ENCODE peak calls at places on chromosomes 16 and 17, in eight cellular contexts. One of them, this sample, is unnamed.

GRCh38 chr16:80074329-80074728 is 466.5 kb upstream of the DYNLRB2 start:
- DNase-seq in cardiac muscle cell: no peak
- DNase-seq in tibial nerve: no peak
- DNase-seq in AG10803: no peak
- DNase-seq in glutamatergic neuron: no peak
- DNase-seq in GM12864: no peak
- DNase-seq in spleen: no peak
- DNase-seq in A549: no peak
- DNase-seq in this sample: no peak

GRCh38 chr16:29912087-29912486 is 11.8 kb downstream of the ASPHD1 start:
- DNase-seq in tibial nerve: no peak
- DNase-seq in glutamatergic neuron: no peak
- DNase-seq in GM12864: no peak
- DNase-seq in cardiac muscle cell: no peak
- DNase-seq in AG10803: no peak
- DNase-seq in A549: no peak
- DNase-seq in spleen: peak
- DNase-seq in this sample: no peak

GRCh38 chr17:57946798-57947358 is 8.3 kb downstream of the CUEDC1 start:
- DNase-seq in AG10803: peak
- DNase-seq in glutamatergic neuron: no peak
- DNase-seq in cardiac muscle cell: no peak
- DNase-seq in A549: peak
- DNase-seq in spleen: peak
- DNase-seq in GM12864: peak
- DNase-seq in tibial nerve: no peak
- DNase-seq in this sample: no peak

GRCh38 chr16:78980825-78981224 is 619.7 kb downstream of the MAF start:
- DNase-seq in tibial nerve: no peak
- DNase-seq in GM12864: no peak
- DNase-seq in spleen: no peak
- DNase-seq in A549: no peak
- DNase-seq in glutamatergic neuron: no peak
- DNase-seq in cardiac muscle cell: no peak
- DNase-seq in AG10803: no peak
- DNase-seq in this sample: no peak

GRCh38 chr16:26598061-26598460 is 468.7 kb upstream of the C16orf82 start:
- DNase-seq in GM12864: no peak
- DNase-seq in tibial nerve: no peak
- DNase-seq in glutamatergic neuron: no peak
- DNase-seq in AG10803: no peak
- DNase-seq in A549: no peak
- DNase-seq in cardiac muscle cell: no peak
- DNase-seq in spleen: no peak
- DNase-seq in this sample: no peak

GRCh38 chr17:72432143-72432604 is 311.4 kb downstream of the SOX9 start:
- DNase-seq in AG10803: no peak
- DNase-seq in glutamatergic neuron: no peak
- DNase-seq in GM12864: no peak
- DNase-seq in spleen: no peak
- DNase-seq in cardiac muscle cell: no peak
- DNase-seq in tibial nerve: no peak
- DNase-seq in A549: no peak
- DNase-seq in this sample: no peak

GRCh38 chr17:19992803-19993713 is 15.4 kb upstream of the AKAP10 start:
- DNase-seq in A549: peak
- DNase-seq in cardiac muscle cell: peak
- DNase-seq in GM12864: peak
- DNase-seq in AG10803: peak
- DNase-seq in spleen: peak
- DNase-seq in glutamatergic neuron: peak
- DNase-seq in tibial nerve: peak
- DNase-seq in this sample: peak

GRCh38 chr17:6789146-6789545 is 13.1 kb downstream of the FBXO39 start:
- DNase-seq in glutamatergic neuron: no peak
- DNase-seq in tibial nerve: no peak
- DNase-seq in GM12864: no peak
- DNase-seq in spleen: no peak
- DNase-seq in A549: no peak
- DNase-seq in cardiac muscle cell: no peak
- DNase-seq in AG10803: no peak
- DNase-seq in this sample: no peak

GRCh38 chr17:11290814-11291213 is 49.8 kb downstream of the SHISA6 start:
- DNase-seq in glutamatergic neuron: no peak
- DNase-seq in spleen: no peak
- DNase-seq in cardiac muscle cell: no peak
- DNase-seq in A549: no peak
- DNase-seq in tibial nerve: no peak
- DNase-seq in GM12864: no peak
- DNase-seq in AG10803: no peak
- DNase-seq in this sample: no peak

GRCh38 chr16:19717781-19718623 is at the start of the genes IQCK and KNOP1:
- DNase-seq in tibial nerve: peak
- DNase-seq in A549: peak
- DNase-seq in glutamatergic neuron: peak
- DNase-seq in spleen: peak
- DNase-seq in GM12864: peak
- DNase-seq in AG10803: peak
- DNase-seq in cardiac muscle cell: peak
- DNase-seq in this sample: peak

GRCh38 chr17:74892013-74892841 is 1.2 kb downstream of the FADS6 start:
- DNase-seq in cardiac muscle cell: no peak
- DNase-seq in GM12864: no peak
- DNase-seq in AG10803: no peak
- DNase-seq in spleen: no peak
- DNase-seq in glutamatergic neuron: no peak
- DNase-seq in A549: no peak
- DNase-seq in tibial nerve: no peak
- DNase-seq in this sample: no peak

GRCh38 chr17:17810374-17811248 is 26.2 kb downstream of the SREBF1 start:
- DNase-seq in GM12864: no peak
- DNase-seq in tibial nerve: no peak
- DNase-seq in spleen: no peak
- DNase-seq in AG10803: no peak
- DNase-seq in A549: peak
- DNase-seq in glutamatergic neuron: peak
- DNase-seq in cardiac muscle cell: no peak
- DNase-seq in this sample: peak

GRCh38 chr16:23478566-23478965 is 25.6 kb upstream of the COG7 start:
- DNase-seq in GM12864: no peak
- DNase-seq in A549: no peak
- DNase-seq in spleen: peak
- DNase-seq in tibial nerve: no peak
- DNase-seq in glutamatergic neuron: no peak
- DNase-seq in AG10803: no peak
- DNase-seq in cardiac muscle cell: no peak
- DNase-seq in this sample: no peak

GRCh38 chr16:85491798-85492616 is 121.1 kb upstream of the GSE1 start:
- DNase-seq in A549: no peak
- DNase-seq in GM12864: no peak
- DNase-seq in spleen: peak
- DNase-seq in glutamatergic neuron: no peak
- DNase-seq in tibial nerve: no peak
- DNase-seq in AG10803: peak
- DNase-seq in cardiac muscle cell: peak
- DNase-seq in this sample: no peak

GRCh38 chr16:85556456-85557082 is 56.6 kb upstream of the GSE1 start:
- DNase-seq in tibial nerve: no peak
- DNase-seq in GM12864: no peak
- DNase-seq in glutamatergic neuron: no peak
- DNase-seq in spleen: peak
- DNase-seq in A549: peak
- DNase-seq in cardiac muscle cell: peak
- DNase-seq in AG10803: no peak
- DNase-seq in this sample: peak

GRCh38 chr16:85200471-85201278 is 88.4 kb upstream of the CIBAR2 start:
- DNase-seq in A549: no peak
- DNase-seq in tibial nerve: no peak
- DNase-seq in glutamatergic neuron: no peak
- DNase-seq in cardiac muscle cell: no peak
- DNase-seq in AG10803: no peak
- DNase-seq in spleen: no peak
- DNase-seq in GM12864: no peak
- DNase-seq in this sample: no peak

GRCh38 chr16:4231886-4232285 is 10.0 kb downstream of the SRL start:
- DNase-seq in spleen: no peak
- DNase-seq in GM12864: no peak
- DNase-seq in glutamatergic neuron: no peak
- DNase-seq in cardiac muscle cell: no peak
- DNase-seq in A549: no peak
- DNase-seq in AG10803: no peak
- DNase-seq in tibial nerve: no peak
- DNase-seq in this sample: no peak

GRCh38 chr17:41627316-41628072 is 3.1 kb upstream of the KRT17 start:
- DNase-seq in tibial nerve: no peak
- DNase-seq in AG10803: no peak
- DNase-seq in GM12864: no peak
- DNase-seq in A549: no peak
- DNase-seq in cardiac muscle cell: no peak
- DNase-seq in glutamatergic neuron: no peak
- DNase-seq in spleen: peak
- DNase-seq in this sample: no peak
- TF ChIP-seq CTCF in tibial nerve: no peak
- TF ChIP-seq CTCF in AG10803: no peak
- TF ChIP-seq CTCF in GM12864: no peak
- TF ChIP-seq CTCF in A549: no peak
- TF ChIP-seq CTCF in cardiac muscle cell: no peak
- TF ChIP-seq CTCF in glutamatergic neuron: no peak
- TF ChIP-seq CTCF in spleen: no peak
- TF ChIP-seq CTCF in this sample: no peak

GRCh38 chr17:27674335-27674734 is 43.3 kb downstream of the LGALS9 start:
- DNase-seq in tibial nerve: no peak
- DNase-seq in AG10803: no peak
- DNase-seq in glutamatergic neuron: no peak
- DNase-seq in A549: no peak
- DNase-seq in spleen: no peak
- DNase-seq in GM12864: no peak
- DNase-seq in cardiac muscle cell: no peak
- DNase-seq in this sample: no peak
- TF ChIP-seq CTCF in tibial nerve: no peak
- TF ChIP-seq CTCF in AG10803: no peak
- TF ChIP-seq CTCF in glutamatergic neuron: no peak
- TF ChIP-seq CTCF in A549: no peak
- TF ChIP-seq CTCF in spleen: no peak
- TF ChIP-seq CTCF in GM12864: no peak
- TF ChIP-seq CTCF in cardiac muscle cell: no peak
- TF ChIP-seq CTCF in this sample: no peak

GRCh38 chr17:3723556-3724372 is at the start of gene HASPIN:
- DNase-seq in cardiac muscle cell: peak
- DNase-seq in AG10803: peak
- DNase-seq in GM12864: peak
- DNase-seq in A549: peak
- DNase-seq in spleen: peak
- DNase-seq in tibial nerve: peak
- DNase-seq in glutamatergic neuron: peak
- DNase-seq in this sample: peak
- TF ChIP-seq CTCF in cardiac muscle cell: peak
- TF ChIP-seq CTCF in AG10803: peak
- TF ChIP-seq CTCF in GM12864: peak
- TF ChIP-seq CTCF in A549: no peak
- TF ChIP-seq CTCF in spleen: no peak
- TF ChIP-seq CTCF in tibial nerve: no peak
- TF ChIP-seq CTCF in glutamatergic neuron: peak
- TF ChIP-seq CTCF in this sample: no peak

DNA sequence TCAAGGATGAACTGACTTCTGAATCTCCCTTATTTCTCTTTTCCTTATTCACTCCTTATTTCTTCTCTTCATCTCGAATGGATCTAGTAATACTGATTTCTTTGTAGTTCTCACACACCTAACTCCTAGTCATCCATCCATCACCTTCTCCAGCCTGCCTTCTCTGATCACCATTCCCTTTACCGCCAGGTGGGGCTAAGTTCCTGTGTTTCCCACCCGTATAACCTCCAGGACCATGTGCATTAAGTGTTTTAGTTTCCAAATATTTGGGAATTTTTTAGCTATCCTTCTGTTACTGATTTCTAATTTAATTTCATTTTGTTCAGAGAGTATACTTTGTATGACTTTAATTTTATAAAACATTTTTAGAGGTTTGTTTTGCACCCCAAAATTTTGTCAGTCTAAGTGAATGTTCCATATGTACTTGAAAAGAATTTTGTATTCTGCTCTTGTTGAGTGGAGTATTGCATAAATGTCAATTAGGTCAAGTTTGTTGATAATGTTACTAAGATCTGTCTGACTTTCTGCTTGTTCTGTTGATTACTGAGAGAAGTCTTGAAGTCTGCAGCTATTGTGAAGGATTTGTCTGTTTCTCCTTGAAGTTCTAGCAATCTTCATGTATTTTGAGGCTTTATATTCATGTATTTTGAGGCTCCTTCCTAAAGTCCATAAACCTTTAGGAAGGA is 8.8 kb downstream of the BPTF start:
- DNase-seq in cardiac muscle cell: no peak
- DNase-seq in A549: no peak
- DNase-seq in glutamatergic neuron: peak
- DNase-seq in GM12864: no peak
- DNase-seq in spleen: no peak
- DNase-seq in AG10803: no peak
- DNase-seq in tibial nerve: no peak
- DNase-seq in this sample: peak
- TF ChIP-seq CTCF in cardiac muscle cell: no peak
- TF ChIP-seq CTCF in A549: no peak
- TF ChIP-seq CTCF in glutamatergic neuron: peak
- TF ChIP-seq CTCF in GM12864: no peak
- TF ChIP-seq CTCF in spleen: no peak
- TF ChIP-seq CTCF in AG10803: no peak
- TF ChIP-seq CTCF in tibial nerve: no peak
- TF ChIP-seq CTCF in this sample: peak

DNA sequence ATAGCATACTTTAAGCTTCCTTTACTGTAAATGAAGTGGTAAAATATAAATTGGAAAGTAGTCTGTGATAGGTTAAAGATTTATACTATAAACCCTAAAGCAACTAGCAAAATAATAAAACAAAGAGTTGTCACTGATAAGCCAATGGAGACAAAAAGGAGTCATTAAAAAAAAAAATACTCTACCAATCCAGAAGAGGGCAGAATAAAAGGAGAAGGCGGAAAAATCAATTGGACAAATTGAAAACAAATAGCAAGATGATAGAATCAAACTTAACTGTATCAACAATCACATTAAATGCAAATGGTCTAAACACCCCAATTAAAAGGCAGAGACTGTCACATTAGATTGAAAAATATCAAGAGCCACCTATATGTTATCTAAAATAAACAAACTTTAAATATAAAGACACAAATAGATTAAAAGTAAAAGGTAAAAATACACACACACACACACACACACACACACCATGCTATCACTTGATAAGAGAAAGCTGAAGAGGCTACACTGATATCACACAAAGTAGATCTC is 71.8 kb downstream of the CACNG1 start:
- DNase-seq in A549: no peak
- DNase-seq in AG10803: no peak
- DNase-seq in glutamatergic neuron: no peak
- DNase-seq in tibial nerve: no peak
- DNase-seq in GM12864: no peak
- DNase-seq in spleen: no peak
- DNase-seq in cardiac muscle cell: no peak
- DNase-seq in this sample: no peak
- TF ChIP-seq CTCF in A549: peak
- TF ChIP-seq CTCF in AG10803: no peak
- TF ChIP-seq CTCF in glutamatergic neuron: no peak
- TF ChIP-seq CTCF in tibial nerve: no peak
- TF ChIP-seq CTCF in GM12864: no peak
- TF ChIP-seq CTCF in spleen: no peak
- TF ChIP-seq CTCF in cardiac muscle cell: no peak
- TF ChIP-seq CTCF in this sample: peak